ENCODE peak calls at places on chromosome 19, in eight cellular contexts. J, D, O, M, N, P, B and W are unnamed samples.

GRCh38 chr19:21109116-21109515 is 27.1 kb downstream of the ZNF714 start:
- DNase-seq in J (no peak), D (no peak), O (no peak), M (no peak), N (no peak), P (no peak), B (no peak), W (no peak)

GRCh38 chr19:45876411-45877197 is 9.3 kb downstream of the IRF2BP1 start:
- DNase-seq in J (no peak), D (peak), O (no peak), M (no peak), N (peak), P (peak), B (peak), W (no peak)

GRCh38 chr19:48635263-48635965 is 1.8 kb downstream of the DBP start:
- DNase-seq in J (peak), D (peak), O (peak), M (peak), N (peak), P (peak), B (peak), W (peak)

GRCh38 chr19:42352216-42352892 is 26.9 kb downstream of the MEGF8 start:
- DNase-seq in J (peak), D (no peak), O (peak), M (no peak), N (no peak), P (no peak), B (no peak), W (no peak)

GRCh38 chr19:49859838-49860715 is 7.3 kb downstream of the PNKP start:
- DNase-seq in J (no peak), D (no peak), O (no peak), M (no peak), N (no peak), P (peak), B (no peak), W (no peak)

GRCh38 chr19:38252935-38253691 is 3.1 kb downstream of the PPP1R14A start:
- DNase-seq in J (peak), D (no peak), O (peak), M (peak), N (no peak), P (no peak), B (no peak), W (no peak)

GRCh38 chr19:48468806-48469055 is 438 bp upstream of the CYTH2 start:
- DNase-seq in J (no peak), D (no peak), O (no peak), M (no peak), N (no peak), P (no peak), B (no peak), W (no peak)

GRCh38 chr19:58279042-58279924 is 528 bp downstream of the ZNF8 start:
- DNase-seq in J (peak), D (peak), O (peak), M (peak), N (no peak), P (peak), B (peak), W (no peak)

GRCh38 chr19:5000120-5000611 is 31.3 kb downstream of the KDM4B start:
- DNase-seq in J (no peak), D (no peak), O (no peak), M (no peak), N (no peak), P (no peak), B (no peak), W (no peak)

GRCh38 chr19:38209152-38209551 is 14.9 kb downstream of the DPF1 start:
- DNase-seq in J (no peak), D (no peak), O (no peak), M (no peak), N (no peak), P (no peak), B (no peak), W (no peak)

GRCh38 chr19:5903502-5904301 is at the start of gene NDUFA11:
- DNase-seq in J (peak), D (peak), O (peak), M (peak), N (peak), P (peak), B (peak), W (peak)

GRCh38 chr19:53553159-53553558 is 15.2 kb downstream of the ZNF331 start:
- DNase-seq in J (no peak), D (no peak), O (no peak), M (no peak), N (no peak), P (no peak), B (peak), W (no peak)